ENCODE peak calls at places on chromosomes 3 and 15, in six cellular contexts. One of them, this sample, is unnamed.

GRCh38 chr3:115922681-115923347 is 299.5 kb downstream of the GAP43 start:
- DNase-seq in K562: no peak
- DNase-seq in SK-N-SH: no peak
- DNase-seq in HCT116: peak; percentile 12
- DNase-seq in HepG2: peak; percentile 10
- DNase-seq in GM12878: no peak
- DNase-seq in this sample: peak; percentile 21

GRCh38 chr15:92930776-92931175 is 30.7 kb downstream of the CHD2 start:
- DNase-seq in K562: no peak
- DNase-seq in SK-N-SH: no peak
- DNase-seq in HCT116: no peak
- DNase-seq in HepG2: no peak
- DNase-seq in GM12878: no peak
- DNase-seq in this sample: peak; percentile 51

GRCh38 chr3:36456784-36457183 is 76.5 kb downstream of the STAC start:
- DNase-seq in K562: no peak
- DNase-seq in SK-N-SH: no peak
- DNase-seq in HCT116: no peak
- DNase-seq in HepG2: no peak
- DNase-seq in GM12878: no peak
- DNase-seq in this sample: no peak

GRCh38 chr3:148036331-148036881 is 627.2 kb downstream of the ZIC1 start:
- DNase-seq in K562: no peak
- DNase-seq in SK-N-SH: no peak
- DNase-seq in HCT116: no peak
- DNase-seq in HepG2: no peak
- DNase-seq in GM12878: no peak
- DNase-seq in this sample: no peak

GRCh38 chr15:66765478-66766281 is 63.6 kb downstream of the SMAD6 start:
- DNase-seq in K562: no peak
- DNase-seq in SK-N-SH: peak; percentile 44
- DNase-seq in HCT116: peak; percentile 81
- DNase-seq in HepG2: peak; percentile 93
- DNase-seq in GM12878: peak; percentile 69
- DNase-seq in this sample: peak; percentile 37

GRCh38 chr15:72778796-72779195 is 4.8 kb downstream of the ADPGK start:
- DNase-seq in K562: no peak
- DNase-seq in SK-N-SH: no peak
- DNase-seq in HCT116: no peak
- DNase-seq in HepG2: no peak
- DNase-seq in GM12878: no peak
- DNase-seq in this sample: no peak

GRCh38 chr15:67133026-67133425 is 67.6 kb downstream of the SMAD3 start:
- DNase-seq in K562: no peak
- DNase-seq in SK-N-SH: no peak
- DNase-seq in HCT116: no peak
- DNase-seq in HepG2: no peak
- DNase-seq in GM12878: no peak
- DNase-seq in this sample: no peak

GRCh38 chr15:76183906-76184639 is 124.3 kb downstream of the TMEM266 start:
- DNase-seq in K562: no peak
- DNase-seq in SK-N-SH: no peak
- DNase-seq in HCT116: no peak
- DNase-seq in HepG2: no peak
- DNase-seq in GM12878: no peak
- DNase-seq in this sample: no peak

GRCh38 chr15:84833447-84833846 is 16.3 kb downstream of the ALPK3 start:
- DNase-seq in K562: no peak
- DNase-seq in SK-N-SH: no peak
- DNase-seq in HCT116: no peak
- DNase-seq in HepG2: no peak
- DNase-seq in GM12878: no peak
- DNase-seq in this sample: no peak

GRCh38 chr15:89399390-89400120 is 64.9 kb upstream of the POLG start:
- DNase-seq in K562: peak; percentile 89
- DNase-seq in SK-N-SH: peak; percentile 92
- DNase-seq in HCT116: no peak
- DNase-seq in HepG2: no peak
- DNase-seq in GM12878: no peak
- DNase-seq in this sample: peak; percentile 41

GRCh38 chr3:185613016-185613415 is 26.9 kb downstream of the SENP2 start:
- DNase-seq in K562: no peak
- DNase-seq in SK-N-SH: no peak
- DNase-seq in HCT116: no peak
- DNase-seq in HepG2: no peak
- DNase-seq in GM12878: no peak
- DNase-seq in this sample: no peak

GRCh38 chr15:77160562-77161481 is 89.9 kb upstream of the TSPAN3 start:
- DNase-seq in K562: no peak
- DNase-seq in SK-N-SH: no peak
- DNase-seq in HCT116: peak; percentile 26
- DNase-seq in HepG2: peak; percentile 81
- DNase-seq in GM12878: no peak
- DNase-seq in this sample: no peak

GRCh38 chr3:183492849-183493179 is 62.7 kb downstream of the KLHL6 start:
- DNase-seq in K562: no peak
- DNase-seq in SK-N-SH: no peak
- DNase-seq in HCT116: no peak
- DNase-seq in HepG2: no peak
- DNase-seq in GM12878: no peak
- DNase-seq in this sample: no peak

GRCh38 chr15:86677316-86677715 is 597.6 kb downstream of the AGBL1 start:
- DNase-seq in K562: no peak
- DNase-seq in SK-N-SH: no peak
- DNase-seq in HCT116: no peak
- DNase-seq in HepG2: no peak
- DNase-seq in GM12878: no peak
- DNase-seq in this sample: peak; percentile 3

GRCh38 chr15:39746176-39746575 is 36.5 kb downstream of the FSIP1 start:
- DNase-seq in K562: no peak
- DNase-seq in SK-N-SH: no peak
- DNase-seq in HCT116: no peak
- DNase-seq in HepG2: no peak
- DNase-seq in GM12878: no peak
- DNase-seq in this sample: no peak

GRCh38 chr3:11120091-11120845 is 34.0 kb upstream of the HRH1 start:
- DNase-seq in K562: peak; percentile 5
- DNase-seq in SK-N-SH: no peak
- DNase-seq in HCT116: no peak
- DNase-seq in HepG2: no peak
- DNase-seq in GM12878: no peak
- DNase-seq in this sample: peak; percentile 40

GRCh38 chr3:95162794-95163193 is 1099.9 kb downstream of the NSUN3 start:
- DNase-seq in K562: no peak
- DNase-seq in SK-N-SH: no peak
- DNase-seq in HCT116: no peak
- DNase-seq in HepG2: no peak
- DNase-seq in GM12878: no peak
- DNase-seq in this sample: no peak

GRCh38 chr3:37768107-37768809 is 93.4 kb upstream of the CTDSPL start:
- DNase-seq in K562: no peak
- DNase-seq in SK-N-SH: no peak
- DNase-seq in HCT116: no peak
- DNase-seq in HepG2: peak; percentile 40
- DNase-seq in GM12878: no peak
- DNase-seq in this sample: no peak

DNA sequence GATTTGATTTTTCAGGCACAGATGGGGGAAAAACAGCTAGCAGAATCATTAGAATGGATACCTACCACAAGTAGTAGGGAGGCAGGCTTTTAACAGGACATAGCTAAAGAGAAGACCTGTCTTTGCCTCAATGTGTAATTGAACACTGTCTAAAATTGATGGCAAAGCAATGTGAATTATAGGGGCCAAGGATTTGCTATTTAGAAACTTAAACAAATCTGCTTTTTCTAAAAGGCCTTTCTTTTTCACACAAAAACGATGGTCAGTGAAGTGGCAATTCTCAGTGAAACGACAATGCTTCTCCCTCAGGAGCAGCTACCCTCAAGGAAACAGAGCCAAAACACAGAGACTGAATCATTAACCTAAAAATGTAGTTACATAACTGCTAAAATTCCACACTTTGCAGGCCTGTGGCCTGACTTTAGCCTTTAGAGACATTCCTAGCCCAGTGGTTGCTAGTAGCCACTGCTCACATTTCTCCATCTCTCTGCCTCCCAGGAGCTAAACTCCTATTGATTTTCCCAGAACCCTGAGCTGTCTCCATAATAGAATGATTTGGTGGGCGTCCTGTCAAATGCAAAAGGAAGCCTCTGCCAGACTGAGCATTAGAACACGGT is 630.2 kb upstream of the KCNMB2 start:
- DNase-seq in K562: no peak
- DNase-seq in SK-N-SH: no peak
- DNase-seq in HCT116: no peak
- DNase-seq in HepG2: no peak
- DNase-seq in GM12878: no peak
- DNase-seq in this sample: peak; percentile 52
- TF ChIP-seq JUND in K562: no peak
- TF ChIP-seq JUND in SK-N-SH: peak; percentile 61
- TF ChIP-seq JUND in HCT116: no peak
- TF ChIP-seq JUND in HepG2: no peak
- TF ChIP-seq JUND in GM12878: no peak
- TF ChIP-seq JUND in this sample: no peak

GRCh38 chr3:9311265-9311664 is 51.6 kb upstream of the THUMPD3 start:
- DNase-seq in K562: no peak
- DNase-seq in SK-N-SH: no peak
- DNase-seq in HCT116: no peak
- DNase-seq in HepG2: no peak
- DNase-seq in GM12878: no peak
- DNase-seq in this sample: peak; percentile 13

GRCh38 chr3:9316881-9317341 is 45.9 kb upstream of the THUMPD3 start:
- DNase-seq in K562: no peak
- DNase-seq in SK-N-SH: no peak
- DNase-seq in HCT116: no peak
- DNase-seq in HepG2: no peak
- DNase-seq in GM12878: no peak
- DNase-seq in this sample: no peak

GRCh38 chr3:9310043-9310442 is 52.8 kb upstream of the THUMPD3 start:
- DNase-seq in K562: no peak
- DNase-seq in SK-N-SH: no peak
- DNase-seq in HCT116: no peak
- DNase-seq in HepG2: peak; percentile 2
- DNase-seq in GM12878: no peak
- DNase-seq in this sample: no peak

DNA sequence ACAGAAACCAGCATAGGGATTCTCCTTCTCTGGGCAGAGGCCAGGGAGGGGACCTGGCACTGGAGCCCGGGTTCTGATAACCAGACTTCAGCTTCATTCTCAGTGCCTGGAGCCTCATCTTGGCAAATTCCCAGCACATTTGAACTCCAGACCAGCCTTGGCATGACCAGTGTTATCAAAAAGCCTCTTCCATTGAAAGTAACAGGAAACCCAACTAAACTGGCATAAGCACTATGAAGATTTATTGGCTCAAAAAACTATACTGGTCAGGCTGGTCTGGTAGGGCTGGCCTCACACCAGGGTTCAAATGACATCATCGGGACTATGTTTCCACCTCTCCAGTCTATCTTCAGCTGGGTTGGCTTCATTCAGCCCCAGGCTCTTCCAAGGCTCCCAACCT is 48.1 kb upstream of the THUMPD3 start:
- DNase-seq in K562: no peak
- DNase-seq in SK-N-SH: peak; percentile 58
- DNase-seq in HCT116: no peak
- DNase-seq in HepG2: no peak
- DNase-seq in GM12878: no peak
- DNase-seq in this sample: peak; percentile 29
- TF ChIP-seq JUND in K562: no peak
- TF ChIP-seq JUND in SK-N-SH: no peak
- TF ChIP-seq JUND in HCT116: no peak
- TF ChIP-seq JUND in HepG2: no peak
- TF ChIP-seq JUND in GM12878: no peak
- TF ChIP-seq JUND in this sample: no peak

GRCh38 chr3:131053021-131053420 is 26.3 kb downstream of the NEK11 start:
- DNase-seq in K562: no peak
- DNase-seq in SK-N-SH: peak; percentile 29
- DNase-seq in HCT116: no peak
- DNase-seq in HepG2: no peak
- DNase-seq in GM12878: no peak
- DNase-seq in this sample: no peak

GRCh38 chr3:131048030-131048429 is 21.4 kb downstream of the NEK11 start:
- DNase-seq in K562: no peak
- DNase-seq in SK-N-SH: no peak
- DNase-seq in HCT116: no peak
- DNase-seq in HepG2: no peak
- DNase-seq in GM12878: no peak
- DNase-seq in this sample: no peak

GRCh38 chr3:131047582-131047981 is 20.9 kb downstream of the NEK11 start:
- DNase-seq in K562: no peak
- DNase-seq in SK-N-SH: no peak
- DNase-seq in HCT116: no peak
- DNase-seq in HepG2: peak; percentile 19
- DNase-seq in GM12878: no peak
- DNase-seq in this sample: no peak
- TF ChIP-seq JUND in K562: no peak
- TF ChIP-seq JUND in SK-N-SH: no peak
- TF ChIP-seq JUND in HCT116: no peak
- TF ChIP-seq JUND in HepG2: no peak
- TF ChIP-seq JUND in GM12878: no peak
- TF ChIP-seq JUND in this sample: no peak

GRCh38 chr3:50516048-50516871 is 12.8 kb upstream of the CACNA2D2 start:
- DNase-seq in K562: peak; percentile 49
- DNase-seq in SK-N-SH: peak; percentile 88
- DNase-seq in HCT116: no peak
- DNase-seq in HepG2: peak; percentile 68
- DNase-seq in GM12878: no peak
- DNase-seq in this sample: no peak
- TF ChIP-seq JUND in K562: no peak
- TF ChIP-seq JUND in SK-N-SH: no peak
- TF ChIP-seq JUND in HCT116: no peak
- TF ChIP-seq JUND in HepG2: no peak
- TF ChIP-seq JUND in GM12878: no peak
- TF ChIP-seq JUND in this sample: no peak

GRCh38 chr15:37007301-37007700 is 93.0 kb downstream of the MEIS2 start:
- DNase-seq in K562: no peak
- DNase-seq in SK-N-SH: no peak
- DNase-seq in HCT116: no peak
- DNase-seq in HepG2: no peak
- DNase-seq in GM12878: no peak
- DNase-seq in this sample: no peak
- TF ChIP-seq JUND in K562: no peak
- TF ChIP-seq JUND in SK-N-SH: no peak
- TF ChIP-seq JUND in HCT116: no peak
- TF ChIP-seq JUND in HepG2: no peak
- TF ChIP-seq JUND in GM12878: no peak
- TF ChIP-seq JUND in this sample: no peak

GRCh38 chr15:47903369-47903768 is 186.1 kb downstream of the SEMA6D start:
- DNase-seq in K562: no peak
- DNase-seq in SK-N-SH: no peak
- DNase-seq in HCT116: no peak
- DNase-seq in HepG2: no peak
- DNase-seq in GM12878: no peak
- DNase-seq in this sample: no peak

GRCh38 chr15:47897525-47897924 is 180.2 kb downstream of the SEMA6D start:
- DNase-seq in K562: no peak
- DNase-seq in SK-N-SH: no peak
- DNase-seq in HCT116: no peak
- DNase-seq in HepG2: no peak
- DNase-seq in GM12878: no peak
- DNase-seq in this sample: no peak

GRCh38 chr15:47900731-47901130 is 183.4 kb downstream of the SEMA6D start:
- DNase-seq in K562: no peak
- DNase-seq in SK-N-SH: no peak
- DNase-seq in HCT116: no peak
- DNase-seq in HepG2: no peak
- DNase-seq in GM12878: no peak
- DNase-seq in this sample: no peak
- TF ChIP-seq JUND in K562: no peak
- TF ChIP-seq JUND in SK-N-SH: no peak
- TF ChIP-seq JUND in HCT116: no peak
- TF ChIP-seq JUND in HepG2: no peak
- TF ChIP-seq JUND in GM12878: no peak
- TF ChIP-seq JUND in this sample: no peak